ENCODE peak calls at places on chromosomes 5 and 9, in four cellular contexts. K is endothelial cell of umbilical vein, F is GM23248, N is fibroblast of lung. Y is an unnamed sample.
A peak's percentile ranks its signal among the peaks of the same experiment; 100 is the strongest.

GRCh38 chr9:136416427-136416826 is 6.0 kb downstream of the PMPCA start:
- DNase-seq in K (no peak), F (peak; percentile 19), N (peak; percentile 11), Y (no peak)

GRCh38 chr5:134371834-134372340 is 518 bp downstream of the UBE2B start:
- DNase-seq in K (peak; percentile 55), F (peak; percentile 54), N (peak; percentile 36), Y (peak; percentile 84)

GRCh38 chr5:168292783-168293696 is 1.6 kb downstream of the WWC1 start:
- DNase-seq in K (no peak), F (no peak), N (no peak), Y (no peak)

GRCh38 chr9:68704804-68705635 is at the start of gene PIP5K1B:
- DNase-seq in K (peak; percentile 32), F (peak; percentile 66), N (peak; percentile 61), Y (peak; percentile 89)

GRCh38 chr9:88387733-88388202 is 476 bp upstream of the SPIN1 start:
- DNase-seq in K (peak; percentile 57), F (peak; percentile 79), N (peak; percentile 56), Y (peak; percentile 81)

GRCh38 chr9:130173462-130173876 is 1.3 kb downstream of the NCS1 start:
- DNase-seq in K (no peak), F (peak; percentile 63), N (no peak), Y (no peak)

GRCh38 chr5:130267926-130268325 is 363.7 kb downstream of the CHSY3 start:
- DNase-seq in K (no peak), F (no peak), N (no peak), Y (no peak)

GRCh38 chr5:91651704-91652103 is 268.6 kb upstream of the ARRDC3 start:
- DNase-seq in K (no peak), F (no peak), N (no peak), Y (no peak)

GRCh38 chr9:77495834-77496671 is 152.1 kb downstream of the GNA14 start:
- DNase-seq in K (peak; percentile 43), F (peak; percentile 85), N (peak; percentile 83), Y (peak; percentile 58)

DNA sequence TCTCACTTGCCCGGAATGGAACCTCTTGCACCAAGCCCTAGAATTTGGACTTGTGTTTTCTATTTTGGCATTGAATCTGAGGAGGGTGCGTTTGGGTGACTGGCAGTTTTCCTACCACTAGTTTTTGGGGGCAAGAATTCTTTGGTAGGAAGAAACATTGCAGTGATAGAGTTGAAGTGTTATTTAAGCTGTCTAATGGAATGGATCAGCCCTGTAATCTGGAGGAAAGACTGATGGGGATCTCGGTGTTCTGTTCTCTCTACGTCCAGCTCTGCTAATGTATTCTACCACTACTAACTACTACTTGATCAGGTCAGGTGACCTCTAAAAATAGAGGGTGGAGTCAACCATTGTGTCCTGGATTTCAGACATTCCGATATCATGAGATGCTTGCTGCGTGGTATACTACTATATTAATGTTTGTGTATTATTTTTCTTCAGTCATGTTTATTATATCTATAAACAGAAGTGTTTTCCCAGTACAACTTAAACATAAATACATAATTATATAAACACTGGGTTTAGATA is 2.7 kb downstream of the ARHGAP26 start:
- DNase-seq in K (no peak), F (no peak), N (no peak), Y (no peak)
- H3K9ac ChIP-seq in K (no peak overlapping the region), F (no peak overlapping the region), N (no peak overlapping the region), Y (no peak overlapping the region)

GRCh38 chr5:132427285-132428146 is 58.0 kb downstream of the SLC22A5 start:
- DNase-seq in K (no peak), F (peak; percentile 30), N (no peak), Y (peak; percentile 70)
- H3K9ac ChIP-seq in K (no peak overlapping the region), F (peak overlapping the region; percentile 81), N (no peak overlapping the region), Y (no peak overlapping the region)

GRCh38 chr9:133876144-133876543 is 116.0 kb downstream of the VAV2 start:
- DNase-seq in K (no peak), F (no peak), N (no peak), Y (peak; percentile 70)
- H3K9ac ChIP-seq in K (no peak overlapping the region), F (no peak overlapping the region), N (no peak overlapping the region), Y (no peak overlapping the region)

GRCh38 chr9:129126789-129127618 is 15.8 kb downstream of the PTPA start:
- DNase-seq in K (peak; percentile 62), F (no peak), N (no peak), Y (peak; percentile 82)
- H3K9ac ChIP-seq in K (no peak overlapping the region), F (no peak overlapping the region), N (no peak overlapping the region), Y (peak overlapping the region; percentile 57)

GRCh38 chr5:124742983-124743533 is 3.4 kb downstream of the ZNF608 start:
- DNase-seq in K (peak; percentile 61), F (peak; percentile 85), N (peak; percentile 96), Y (peak; percentile 37)

GRCh38 chr5:124743534-124744169 is 2.8 kb downstream of the ZNF608 start:
- DNase-seq in K (no peak), F (peak; percentile 17), N (peak; percentile 23), Y (peak; percentile 43)

GRCh38 chr5:124741711-124742496 is 4.5 kb downstream of the ZNF608 start:
- DNase-seq in K (peak; percentile 64), F (peak; percentile 87), N (peak; percentile 99), Y (peak; percentile 92)

GRCh38 chr5:124740991-124741583 is 5.4 kb downstream of the ZNF608 start:
- DNase-seq in K (no peak), F (peak; percentile 66), N (peak; percentile 90), Y (no peak)

DNA sequence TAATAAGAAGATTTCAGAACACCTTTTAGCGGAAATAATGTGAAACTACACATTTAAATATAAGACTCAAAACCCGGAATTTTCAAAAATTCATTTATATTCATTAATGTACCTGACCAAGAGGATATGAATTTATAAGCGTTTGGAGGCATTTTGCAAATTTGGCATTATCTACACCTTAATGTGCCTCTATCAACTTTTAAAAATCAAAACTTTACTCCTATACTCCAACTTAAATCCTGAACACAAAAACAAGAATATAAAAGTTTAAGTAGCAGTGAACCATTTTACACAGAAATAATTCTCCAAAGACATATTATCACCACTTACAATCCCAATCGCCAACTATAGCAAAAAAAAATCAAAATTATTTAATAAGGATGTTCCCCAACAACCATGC is 3.9 kb downstream of the ZNF608 start:
- DNase-seq in K (no peak), F (no peak), N (no peak), Y (no peak)
- H3K9ac ChIP-seq in K (no peak overlapping the region), F (no peak overlapping the region), N (no peak overlapping the region), Y (peak overlapping the region; percentile 71)

GRCh38 chr9:91817106-91817492 is 132.9 kb downstream of the ROR2 start:
- DNase-seq in K (no peak), F (no peak), N (no peak), Y (no peak)

GRCh38 chr9:91817493-91818225 is 132.4 kb downstream of the ROR2 start:
- DNase-seq in K (peak; percentile 21), F (peak; percentile 89), N (peak; percentile 60), Y (peak; percentile 51)

GRCh38 chr9:91816356-91816755 is 133.7 kb downstream of the ROR2 start:
- DNase-seq in K (no peak), F (no peak), N (no peak), Y (no peak)

GRCh38 chr9:91818647-91819403 is 131.2 kb downstream of the ROR2 start:
- DNase-seq in K (no peak), F (no peak), N (no peak), Y (no peak)

GRCh38 chr9:91818226-91818587 is 131.8 kb downstream of the ROR2 start:
- DNase-seq in K (no peak), F (no peak), N (no peak), Y (no peak)
- H3K9ac ChIP-seq in K (no peak overlapping the region), F (peak overlapping the region; percentile 77), N (no peak overlapping the region), Y (no peak overlapping the region)

DNA sequence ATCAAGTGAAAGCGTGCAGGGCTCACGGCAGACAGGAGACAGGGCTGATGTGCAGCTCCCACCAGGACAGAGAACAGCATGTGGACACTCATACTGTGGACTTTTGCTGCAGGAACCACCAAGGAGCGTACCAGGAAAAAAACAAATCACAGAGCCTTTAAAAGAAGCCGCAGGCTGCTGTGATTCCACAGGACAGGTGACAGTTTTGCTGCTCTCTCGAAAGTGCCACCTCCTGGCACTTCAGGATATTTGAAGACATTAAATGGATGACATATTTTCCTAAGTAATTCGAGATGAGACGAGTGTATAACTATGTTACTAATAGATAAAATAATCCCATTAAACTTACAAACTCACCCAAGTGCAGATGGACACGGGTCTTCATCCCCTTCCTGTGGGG is 29.3 kb downstream of the ZDHHC11 start:
- DNase-seq in K (no peak), F (no peak), N (no peak), Y (no peak)
- H3K9ac ChIP-seq in K (no peak overlapping the region), F (no peak overlapping the region), N (no peak overlapping the region), Y (no peak overlapping the region)

DNA sequence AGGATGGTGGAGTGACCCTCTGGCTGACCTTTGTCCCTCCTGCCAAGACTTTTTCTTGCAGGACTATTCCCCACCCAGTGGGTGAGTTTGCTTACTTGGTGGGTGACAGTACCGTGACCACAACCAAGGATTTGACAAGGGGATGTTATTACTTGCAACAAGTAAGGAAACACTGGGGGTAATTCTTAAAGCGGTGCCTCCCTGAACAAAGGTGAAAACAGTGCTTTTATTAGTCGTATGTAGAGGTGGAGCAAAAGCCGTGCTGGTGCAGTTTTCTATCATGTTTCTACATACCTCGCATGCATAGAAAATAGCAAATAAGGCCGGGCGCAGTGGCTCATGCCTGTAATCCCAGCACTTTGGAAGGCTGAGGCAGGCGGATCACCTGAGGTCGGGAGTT is 41.0 kb upstream of the KDM4C start:
- DNase-seq in K (no peak), F (no peak), N (no peak), Y (no peak)
- H3K9ac ChIP-seq in K (no peak overlapping the region), F (no peak overlapping the region), N (no peak overlapping the region), Y (no peak overlapping the region)

Y was measured in mesendoderm.